ENCODE peak calls at places on chromosomes 6 and 20, in nine cellular contexts. M is CD8-positive, alpha-beta memory T cell; J is Right ventricle myocardium superior; E is activated naive CD8-positive, alpha-beta T cell treated with anti-CD3 and anti-CD28 coated beads, Interleukin-2, amount 50 U/mL, for 24 hours; I is NCI-H1092 treated with DMSO at 0.1 percent for 48 hours; N is ecto neural progenitor cell; W is iPS-NIHi11; V is non-pigmented ciliary epithelial cell; Z is DMS53. U is an unnamed sample.

GRCh38 chr6:163355471-163355991 is 59.0 kb upstream of the QKI start:
- DNase-seq in M (no peak), J (peak; percentile 83), E (no peak), I (no peak), N (no peak), W (no peak), V (peak; percentile 49), Z (no peak), U (no peak)

GRCh38 chr6:44247338-44248302 is 719 bp downstream of the HSP90AB1 start:
- DNase-seq in M (peak; percentile 86), J (peak; percentile 77), E (peak; percentile 86), I (peak; percentile 65), N (no peak), W (peak; percentile 48), V (no peak), Z (peak; percentile 80), U (peak; percentile 85)

GRCh38 chr6:160388922-160389321 is 40.7 kb downstream of the SLC22A3 start:
- DNase-seq in M (no peak), J (no peak), E (no peak), I (no peak), N (no peak), W (no peak), V (no peak), Z (no peak), U (no peak)

GRCh38 chr20:10281911-10282310 is 63.3 kb downstream of the SNAP25 start:
- DNase-seq in M (no peak), J (no peak), E (no peak), I (no peak), N (no peak), W (no peak), V (no peak), Z (no peak), U (no peak)

GRCh38 chr20:5372371-5372770 is 55.6 kb upstream of the PROKR2 start:
- DNase-seq in M (no peak), J (no peak), E (no peak), I (no peak), N (no peak), W (no peak), V (no peak), Z (no peak), U (no peak)

GRCh38 chr20:44715495-44716308 is 533 bp downstream of the CCN5 start:
- DNase-seq in M (no peak), J (no peak), E (no peak), I (no peak), N (no peak), W (no peak), V (no peak), Z (no peak), U (no peak)

GRCh38 chr6:148140772-148141557 is 201.7 kb upstream of the SASH1 start:
- DNase-seq in M (no peak), J (no peak), E (no peak), I (no peak), N (no peak), W (no peak), V (no peak), Z (peak; percentile 39), U (no peak)

GRCh38 chr6:88708197-88708744 is 255.1 kb downstream of the RNGTT start:
- DNase-seq in M (no peak), J (no peak), E (no peak), I (no peak), N (no peak), W (no peak), V (no peak), Z (no peak), U (no peak)

GRCh38 chr6:159984268-159984786 is 15.4 kb downstream of the IGF2R start:
- DNase-seq in M (no peak), J (no peak), E (no peak), I (no peak), N (no peak), W (no peak), V (peak; percentile 87), Z (peak; percentile 10), U (no peak)

GRCh38 chr6:139262519-139263300 is 29.1 kb downstream of the TXLNB start:
- DNase-seq in M (no peak), J (no peak), E (no peak), I (peak; percentile 56), N (no peak), W (no peak), V (no peak), Z (peak; percentile 6), U (peak; percentile 53)

GRCh38 chr6:31948753-31949413 is 3.0 kb downstream of the CFB start:
- DNase-seq in M (no peak), J (no peak), E (no peak), I (no peak), N (no peak), W (no peak), V (no peak), Z (peak; percentile 60), U (no peak)

GRCh38 chr20:63733117-63733516 is 3.3 kb upstream of the LIME1 start:
- DNase-seq in M (no peak), J (no peak), E (no peak), I (no peak), N (no peak), W (no peak), V (no peak), Z (no peak), U (no peak)

GRCh38 chr20:22846829-22847228 is 188.3 kb upstream of the SSTR4 start:
- DNase-seq in M (no peak), J (no peak), E (no peak), I (no peak), N (no peak), W (no peak), V (no peak), Z (no peak), U (no peak)

GRCh38 chr20:17863577-17864292 is 104.9 kb downstream of the SNX5 start:
- DNase-seq in M (no peak), J (no peak), E (no peak), I (no peak), N (no peak), W (no peak), V (no peak), Z (peak; percentile 79), U (no peak)

GRCh38 chr20:5168582-5169396 is 42.0 kb downstream of the CDS2 start:
- DNase-seq in M (no peak), J (no peak), E (no peak), I (peak; percentile 65), N (no peak), W (peak; percentile 57), V (no peak), Z (no peak), U (no peak)

GRCh38 chr6:136669299-136669699 is 119.1 kb upstream of the MAP7 start:
- DNase-seq in M (no peak), J (no peak), E (no peak), I (no peak), N (no peak), W (no peak), V (peak; percentile 94), Z (no peak), U (no peak)

GRCh38 chr20:36197271-36197670 is 39.0 kb upstream of the AAR2 start:
- DNase-seq in M (no peak), J (no peak), E (no peak), I (no peak), N (no peak), W (no peak), V (no peak), Z (no peak), U (no peak)

GRCh38 chr20:7291319-7291943 is 523.9 kb downstream of the BMP2 start:
- DNase-seq in M (no peak), J (no peak), E (no peak), I (no peak), N (no peak), W (peak; percentile 9), V (no peak), Z (no peak), U (no peak)

GRCh38 chr6:126811307-126811706 is 307.2 kb upstream of the RSPO3 start:
- DNase-seq in M (no peak), J (no peak), E (no peak), I (no peak), N (no peak), W (no peak), V (no peak), Z (no peak), U (no peak)

GRCh38 chr6:121260651-121261102 is 73.6 kb downstream of the TBC1D32 start:
- DNase-seq in M (no peak), J (peak; percentile 60), E (no peak), I (no peak), N (no peak), W (no peak), V (peak; percentile 23), Z (no peak), U (no peak)

GRCh38 chr6:57177545-57178225 is 5.6 kb downstream of the BAG2 start:
- DNase-seq in M (no peak), J (peak; percentile 59), E (no peak), I (no peak), N (no peak), W (no peak), V (no peak), Z (no peak), U (no peak)

GRCh38 chr6:69578366-69578890 is 218.4 kb downstream of the LMBRD1 start:
- DNase-seq in M (no peak), J (no peak), E (no peak), I (no peak), N (no peak), W (no peak), V (no peak), Z (no peak), U (no peak)

GRCh38 chr20:18324596-18325089 is 36.3 kb downstream of the ZNF133 start:
- DNase-seq in M (no peak), J (no peak), E (no peak), I (no peak), N (no peak), W (no peak), V (no peak), Z (no peak), U (no peak)

GRCh38 chr20:2602046-2602735 is 50.2 kb upstream of the NOP56 start:
- DNase-seq in M (no peak), J (no peak), E (no peak), I (no peak), N (no peak), W (no peak), V (no peak), Z (peak; percentile 33), U (no peak)